ENCODE peak calls at places on chromosomes 4 and X, in four cellular contexts. O is mucosa of descending colon, W is coronary artery, E is AG08395. J is an unnamed sample.

GRCh38 chr4:146520894-146521542 is 722 bp downstream of the SLC10A7 start:
- DNase-seq in O (no peak), W (no peak), E (peak; percentile 35), J (peak; percentile 57)

GRCh38 chr4:57119054-57119651 is 9.0 kb upstream of the IGFBP7 start:
- DNase-seq in O (peak; percentile 54), W (peak; percentile 91), E (peak; percentile 94), J (peak; percentile 54)

GRCh38 chr4:70703695-70704332 is 15.5 kb downstream of the UTP3 start:
- DNase-seq in O (no peak), W (no peak), E (peak; percentile 21), J (peak; percentile 18)

GRCh38 chr4:83852085-83852451 is 316.2 kb downstream of the GPAT3 start:
- DNase-seq in O (no peak), W (no peak), E (peak; percentile 62), J (no peak)

GRCh38 chrX:144006811-144007210 is 122.9 kb downstream of the UBE2NL start:
- DNase-seq in O (no peak), W (no peak), E (peak; percentile 1), J (no peak)

GRCh38 chrX:102934624-102935023 is 2.4 kb upstream of the RAB40AL start:
- DNase-seq in O (no peak), W (no peak), E (peak; percentile 29), J (peak; percentile 18)

GRCh38 chr4:8745828-8746225 is 125.8 kb downstream of the HMX1 start:
- DNase-seq in O (no peak), W (no peak), E (no peak), J (no peak)

GRCh38 chrX:72094894-72095293 is 36.8 kb downstream of the RTL5 start:
- DNase-seq in O (no peak), W (no peak), E (no peak), J (peak; percentile 15)

GRCh38 chr4:97498875-97499274 is 644.4 kb downstream of the STPG2 start:
- DNase-seq in O (no peak), W (no peak), E (no peak), J (no peak)

GRCh38 chr4:8939887-8940742 is 68.5 kb upstream of the HMX1 start:
- DNase-seq in O (no peak), W (no peak), E (no peak), J (no peak)

GRCh38 chr4:176376032-176376614 is 56.4 kb downstream of the SPCS3 start:
- DNase-seq in O (no peak), W (no peak), E (peak; percentile 37), J (no peak)

GRCh38 chrX:54415534-54416350 is 24.5 kb upstream of the TSR2 start:
- DNase-seq in O (no peak), W (no peak), E (no peak), J (no peak)

GRCh38 chr4:36841583-36842326 is 402.8 kb upstream of the NWD2 start:
- DNase-seq in O (no peak), W (no peak), E (no peak), J (no peak)

GRCh38 chr4:39609454-39609911 is 29.2 kb downstream of the SMIM14 start:
- DNase-seq in O (no peak), W (no peak), E (no peak), J (no peak)

GRCh38 chr4:52028970-52029369 is 8.8 kb upstream of the LRRC66 start:
- DNase-seq in O (no peak), W (no peak), E (peak; percentile 68), J (no peak)

GRCh38 chr4:163913571-163913970 is 419.1 kb downstream of the TMA16 start:
- DNase-seq in O (no peak), W (no peak), E (no peak), J (no peak)

GRCh38 chrX:133440081-133440796 is 24.9 kb upstream of the GPC4 start:
- DNase-seq in O (no peak), W (no peak), E (no peak), J (no peak)

GRCh38 chr4:186416451-186417060 is 138.8 kb downstream of the MTNR1A start:
- DNase-seq in O (no peak), W (no peak), E (no peak), J (no peak)

GRCh38 chr4:174429701-174430100 is 92.6 kb downstream of the HPGD start:
- DNase-seq in O (no peak), W (no peak), E (no peak), J (no peak)

GRCh38 chrX:101370888-101371504 is 15.0 kb downstream of the BTK start:
- DNase-seq in O (no peak), W (no peak), E (no peak), J (no peak)

GRCh38 chrX:37640142-37640541 is 45.4 kb upstream of the XK start:
- DNase-seq in O (no peak), W (no peak), E (no peak), J (no peak)

GRCh38 chrX:72576161-72576896 is 3.7 kb upstream of the HDAC8 start:
- DNase-seq in O (no peak), W (no peak), E (no peak), J (no peak)

GRCh38 chr4:84279678-84280077 is 219.4 kb downstream of the NKX6-1 start:
- DNase-seq in O (no peak), W (no peak), E (peak; percentile 6), J (no peak)

GRCh38 chr4:123997116-123997515 is 600.5 kb downstream of the SPRY1 start:
- DNase-seq in O (no peak), W (no peak), E (no peak), J (no peak)

GRCh38 chr4:38150766-38151165 is 190.6 kb downstream of the PTTG2 start:
- DNase-seq in O (no peak), W (no peak), E (peak; percentile 73), J (no peak)

GRCh38 chr4:139229534-139230039 is 50.4 kb downstream of the MGARP start:
- DNase-seq in O (no peak), W (no peak), E (peak; percentile 54), J (no peak)

GRCh38 chrX:150202641-150203248 is 160.4 kb upstream of the MAMLD1 start:
- DNase-seq in O (no peak), W (no peak), E (peak; percentile 58), J (no peak)

GRCh38 chrX:66918511-66918910 is 279.6 kb upstream of the EDA2R start:
- DNase-seq in O (no peak), W (no peak), E (no peak), J (no peak)

GRCh38 chr4:101027721-101028120 is 319.6 kb downstream of the PPP3CA start:
- DNase-seq in O (no peak), W (no peak), E (no peak), J (no peak)

GRCh38 chr4:179750374-179750773 is 2308.1 kb upstream of the AGA start:
- DNase-seq in O (no peak), W (no peak), E (no peak), J (no peak)

GRCh38 chr4:186924723-186925122 is 201.1 kb upstream of the FAT1 start:
- DNase-seq in O (no peak), W (no peak), E (no peak), J (no peak)

GRCh38 chr4:23728971-23729370 is 160.9 kb downstream of the PPARGC1A start:
- DNase-seq in O (no peak), W (no peak), E (no peak), J (no peak)

GRCh38 chrX:103910371-103910770 is 52.1 kb upstream of the TMSB15B start:
- DNase-seq in O (no peak), W (no peak), E (no peak), J (no peak)

GRCh38 chr4:173199553-173199952 is 30.9 kb downstream of the GALNT7 start:
- DNase-seq in O (no peak), W (no peak), E (no peak), J (no peak)

GRCh38 chr4:162163892-162164759 is at the start of gene FSTL5:
- DNase-seq in O (peak; percentile 63), W (no peak), E (peak; percentile 30), J (peak; percentile 31)

GRCh38 chr4:149409186-149410056 is 406.2 kb downstream of the IQCM start:
- DNase-seq in O (no peak), W (no peak), E (peak; percentile 81), J (no peak)

GRCh38 chrX:134006484-134007161 is 21.2 kb upstream of the GPC3 start:
- DNase-seq in O (no peak), W (no peak), E (no peak), J (no peak)

J was measured in transverse colon.